ENCODE peak calls at places on chromosomes 13 and 19, in eight cellular contexts. M, I, H, S, G, C, L and K are unnamed samples.

GRCh38 chr13:99086149-99086868 is 108.4 kb upstream of the DOCK9 start:
- DNase-seq in I (peak; percentile 72), M (peak; percentile 43), C (peak; percentile 52), G (peak; percentile 82), H (peak; percentile 47), L (peak; percentile 77), S (peak; percentile 58), K (peak; percentile 43)

GRCh38 chr13:76164290-76164689 is 528.2 kb downstream of the LMO7 start:
- DNase-seq in I (no peak), L (no peak), S (no peak), M (no peak), H (no peak), G (no peak), C (no peak), K (no peak)

GRCh38 chr13:39451860-39452301 is 151.1 kb downstream of the LHFPL6 start:
- DNase-seq in I (no peak), M (no peak), S (peak; percentile 2), C (no peak), L (no peak), H (peak; percentile 59), G (peak; percentile 65), K (peak; percentile 75)

GRCh38 chr13:30551194-30551593 is 66.5 kb upstream of the USPL1 start:
- DNase-seq in L (no peak), G (no peak), I (peak; percentile 21), M (peak; percentile 45), H (no peak), S (peak; percentile 46), C (peak; percentile 58), K (peak; percentile 54)

GRCh38 chr13:113142876-113143275 is 15.6 kb upstream of the PROZ start:
- DNase-seq in M (no peak), S (no peak), I (no peak), G (no peak), C (no peak), H (no peak), L (no peak), K (no peak)

GRCh38 chr13:112983428-112984196 is 14.6 kb downstream of the MCF2L start:
- DNase-seq in G (peak; percentile 70), S (peak; percentile 53), M (no peak), L (no peak), I (no peak), C (no peak), H (peak; percentile 64), K (no peak)

GRCh38 chr13:43737524-43737923 is 49.2 kb downstream of the ENOX1 start:
- DNase-seq in L (no peak), S (no peak), C (no peak), G (no peak), I (no peak), H (no peak), M (no peak), K (no peak)

GRCh38 chr19:51887522-51888498 is at the start of gene ZNF577:
- DNase-seq in H (peak; percentile 93), S (peak; percentile 92), I (peak; percentile 73), M (no peak), C (no peak), G (peak; percentile 96), L (no peak), K (peak; percentile 97)

GRCh38 chr13:42041017-42041683 is 7.3 kb upstream of the DGKH start:
- DNase-seq in I (peak; percentile 34), G (peak; percentile 76), H (peak; percentile 53), S (peak; percentile 73), C (peak; percentile 58), M (peak; percentile 61), L (peak; percentile 22), K (peak; percentile 46)

GRCh38 chr13:113013878-113014751 is 45.1 kb downstream of the MCF2L start:
- DNase-seq in G (peak; percentile 18), C (peak; percentile 50), M (no peak), L (no peak), S (no peak), H (no peak), I (no peak), K (no peak)

GRCh38 chr13:110503037-110503901 is 58.3 kb downstream of the RAB20 start:
- DNase-seq in L (peak; percentile 34), G (no peak), H (no peak), I (no peak), S (no peak), C (no peak), M (no peak), K (no peak)

GRCh38 chr19:18160441-18160791 is 7.5 kb downstream of the PIK3R2 start:
- DNase-seq in C (no peak), I (no peak), H (no peak), M (no peak), G (no peak), L (no peak), S (no peak), K (no peak)
- H3K27ac ChIP-seq in C (no peak overlapping the region), I (peak overlapping the region; percentile 51), H (peak overlapping the region; percentile 91), M (peak overlapping the region; percentile 96), G (no peak overlapping the region), L (peak overlapping the region; percentile 84), S (no peak overlapping the region), K (no peak overlapping the region)

GRCh38 chr13:97212540-97213146 is 9.5 kb upstream of the MBNL2 start:
- DNase-seq in C (peak; percentile 68), L (no peak), G (no peak), M (peak; percentile 48), S (peak; percentile 46), I (no peak), H (no peak), K (no peak)

GRCh38 chr13:97214921-97215320 is 7.2 kb upstream of the MBNL2 start:
- DNase-seq in C (no peak), L (no peak), M (no peak), H (no peak), I (no peak), S (no peak), G (no peak), K (no peak)

GRCh38 chr13:97215325-97215724 is 6.8 kb upstream of the MBNL2 start:
- DNase-seq in C (no peak), M (no peak), L (no peak), I (peak; percentile 17), H (no peak), G (no peak), S (no peak), K (no peak)

GRCh38 chr13:97211986-97212385 is 10.1 kb upstream of the MBNL2 start:
- DNase-seq in S (no peak), G (no peak), C (no peak), M (no peak), I (no peak), L (no peak), H (no peak), K (no peak)

GRCh38 chr13:97211357-97211756 is 10.8 kb upstream of the MBNL2 start:
- DNase-seq in G (no peak), S (no peak), L (no peak), M (no peak), H (no peak), I (no peak), C (no peak), K (no peak)
- H3K27ac ChIP-seq in G (no peak overlapping the region), S (no peak overlapping the region), L (no peak overlapping the region), M (no peak overlapping the region), H (no peak overlapping the region), I (no peak overlapping the region), C (no peak overlapping the region), K (no peak overlapping the region)

DNA sequence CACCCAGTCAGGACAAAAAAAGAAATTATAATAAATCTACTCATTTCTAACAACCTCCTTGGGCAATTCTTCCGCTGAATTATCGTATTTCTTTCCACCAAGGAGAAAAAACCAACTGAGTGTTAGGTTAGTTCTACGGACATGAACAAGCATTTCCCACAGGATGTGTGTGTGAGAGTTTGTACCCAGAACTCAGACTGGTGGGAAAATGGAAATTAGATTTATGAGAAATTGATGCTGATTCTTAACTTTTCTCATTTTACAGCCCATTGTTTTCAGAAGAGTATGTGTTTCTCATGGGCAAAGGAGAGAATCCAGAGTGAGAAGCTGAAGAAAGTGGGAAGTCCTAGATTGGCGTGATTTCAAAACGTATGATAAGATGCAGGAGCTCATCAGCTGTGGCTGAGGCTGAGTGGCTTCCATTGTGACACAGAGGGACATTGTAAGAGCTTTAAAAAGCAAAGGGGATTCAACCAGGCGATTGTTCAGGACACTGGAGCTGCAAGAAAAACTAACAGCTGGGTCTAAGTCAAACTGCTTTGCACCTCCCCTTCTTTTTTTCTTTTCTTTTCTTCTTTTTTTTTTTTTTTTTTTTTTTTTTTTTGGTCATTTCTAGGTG is 184.8 kb upstream of the ARGLU1 start:
- DNase-seq in C (no peak), G (no peak), S (no peak), H (no peak), M (no peak), I (no peak), L (no peak), K (no peak)
- H3K27ac ChIP-seq in C (no peak overlapping the region), G (peak overlapping the region; percentile 30), S (no peak overlapping the region), H (peak overlapping the region; percentile 76), M (no peak overlapping the region), I (no peak overlapping the region), L (no peak overlapping the region), K (no peak overlapping the region)

DNA sequence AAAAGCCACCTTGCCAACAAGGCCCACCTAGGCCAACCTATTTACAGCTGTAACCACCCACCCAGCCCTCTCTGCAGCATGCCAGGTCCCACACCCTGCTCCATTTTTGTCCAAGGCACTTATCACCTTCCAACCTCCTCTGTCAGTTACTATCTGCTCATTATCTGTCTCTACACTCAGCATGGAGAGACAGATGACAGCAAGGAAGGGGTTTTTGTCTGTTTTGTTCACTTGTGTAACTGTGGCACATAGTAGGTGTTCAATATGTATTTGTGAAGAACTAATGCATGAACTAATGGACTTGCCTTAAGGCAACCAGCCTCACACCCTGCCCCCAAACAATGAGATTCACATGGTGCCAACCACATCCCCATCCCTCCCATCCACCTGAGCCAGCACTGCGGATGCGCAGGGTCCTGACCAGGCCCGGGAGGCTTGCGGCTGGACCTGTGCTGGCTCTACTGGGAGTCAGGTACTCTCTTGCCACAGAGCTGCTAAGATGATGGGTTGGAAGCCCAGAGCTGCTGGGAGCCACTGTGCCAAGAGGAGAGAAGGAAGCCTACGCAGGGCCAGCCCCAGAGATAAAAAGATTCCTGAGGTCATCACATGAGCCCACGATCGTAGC is 17.2 kb downstream of the DEDD2 start:
- DNase-seq in H (no peak), C (no peak), S (no peak), L (no peak), I (no peak), M (no peak), G (no peak), K (no peak)
- H3K27ac ChIP-seq in H (peak overlapping the region; percentile 55), C (no peak overlapping the region), S (peak overlapping the region; percentile 1), L (peak overlapping the region; percentile 70), I (peak overlapping the region; percentile 86), M (peak overlapping the region; percentile 9), G (no peak overlapping the region), K (peak overlapping the region; percentile 98)

GRCh38 chr13:31884556-31884955 is 145.2 kb downstream of the RXFP2 start:
- DNase-seq in M (no peak), C (no peak), G (no peak), L (no peak), H (no peak), I (no peak), S (no peak), K (no peak)

GRCh38 chr13:31881495-31881882 is 142.2 kb downstream of the RXFP2 start:
- DNase-seq in C (no peak), S (no peak), L (no peak), I (no peak), G (no peak), H (no peak), M (no peak), K (no peak)

GRCh38 chr13:31887311-31887710 is 144.3 kb upstream of the FRY start:
- DNase-seq in I (no peak), G (no peak), L (no peak), S (no peak), C (no peak), M (no peak), H (no peak), K (no peak)

GRCh38 chr13:31882794-31883193 is 143.5 kb downstream of the RXFP2 start:
- DNase-seq in G (no peak), C (no peak), S (no peak), M (no peak), L (no peak), H (no peak), I (no peak), K (no peak)

GRCh38 chr13:31885994-31886393 is 145.6 kb upstream of the FRY start:
- DNase-seq in L (no peak), G (no peak), I (no peak), M (no peak), C (no peak), S (no peak), H (no peak), K (peak; percentile 49)
- H3K27ac ChIP-seq in L (no peak overlapping the region), G (peak overlapping the region; percentile 21), I (no peak overlapping the region), M (no peak overlapping the region), C (no peak overlapping the region), S (no peak overlapping the region), H (peak overlapping the region; percentile 78), K (no peak overlapping the region)